ENCODE peak calls at places on chromosomes 6 and 20, in nine cellular contexts. I is activated CD8-positive, alpha-beta memory T cell treated with anti-CD3 and anti-CD28 coated beads, Interleukin-2, amount 50 U/mL, for 48 hours; U is amniotic stem cell; W is activated CD4-positive, alpha-beta T cell treated with anti-CD3 and anti-CD28 coated beads for 36 hours; D is mucosa of descending colon; Y is CD8-positive, alpha-beta T cell; E is neural progenitor cell; O is bronchial epithelial cell; C is MCF 10A. J is an unnamed sample.

GRCh38 chr20:3740600-3741301 is 8.3 kb downstream of the HSPA12B start:
- DNase-seq in I (no peak), U (no peak), W (no peak), D (peak), Y (no peak), E (no peak), O (no peak), C (no peak), J (no peak)

GRCh38 chr6:105646391-105646867 is 243.5 kb upstream of the PREP start:
- DNase-seq in I (no peak), U (no peak), W (peak), D (no peak), Y (peak), E (no peak), O (peak), C (peak), J (peak)

GRCh38 chr6:44278316-44278715 is 8.1 kb downstream of the TMEM151B start:
- DNase-seq in I (no peak), U (no peak), W (no peak), D (no peak), Y (no peak), E (no peak), O (no peak), C (no peak), J (no peak)

GRCh38 chr6:127932708-127933107 is 31.9 kb upstream of the THEMIS start:
- DNase-seq in I (no peak), U (no peak), W (no peak), D (no peak), Y (no peak), E (no peak), O (no peak), C (no peak), J (no peak)

GRCh38 chr20:13868331-13868730 is 83.5 kb downstream of the NDUFAF5 start:
- DNase-seq in I (no peak), U (no peak), W (no peak), D (no peak), Y (no peak), E (no peak), O (peak), C (peak), J (no peak)

GRCh38 chr6:46815130-46815529 is 21.9 kb downstream of the MEP1A start:
- DNase-seq in I (no peak), U (no peak), W (no peak), D (peak), Y (no peak), E (no peak), O (peak), C (peak), J (peak)

GRCh38 chr6:141107562-141108160 is 1025.1 kb upstream of the GJE1 start:
- DNase-seq in I (no peak), U (no peak), W (no peak), D (no peak), Y (no peak), E (no peak), O (peak), C (peak), J (peak)

GRCh38 chr20:2240835-2241234 is 55.0 kb upstream of the TGM3 start:
- DNase-seq in I (no peak), U (no peak), W (no peak), D (no peak), Y (no peak), E (no peak), O (no peak), C (no peak), J (no peak)

GRCh38 chr6:44609051-44609612 is 221.6 kb downstream of the CDC5L start:
- DNase-seq in I (no peak), U (no peak), W (no peak), D (no peak), Y (no peak), E (no peak), O (no peak), C (no peak), J (no peak)

GRCh38 chr6:39992861-39993622 is 58.8 kb upstream of the MOCS1 start:
- DNase-seq in I (no peak), U (no peak), W (no peak), D (no peak), Y (no peak), E (no peak), O (peak), C (no peak), J (no peak)

GRCh38 chr6:162974685-162975084 is 246.9 kb downstream of the PACRG start:
- DNase-seq in I (no peak), U (no peak), W (no peak), D (no peak), Y (no peak), E (no peak), O (no peak), C (no peak), J (no peak)

GRCh38 chr6:106112446-106112845 is 26.3 kb downstream of the PRDM1 start:
- DNase-seq in I (no peak), U (no peak), W (no peak), D (no peak), Y (no peak), E (no peak), O (no peak), C (no peak), J (no peak)

GRCh38 chr6:104414723-104415122 is 445.0 kb downstream of the HACE1 start:
- DNase-seq in I (no peak), U (no peak), W (no peak), D (no peak), Y (no peak), E (no peak), O (no peak), C (no peak), J (no peak)